ENCODE peak calls at places on chromosomes 3 and 15, in ten cellular contexts. H is cardiac fibroblast; J is astrocyte; F is HT1080; M is fibroblast of lung; R is NCI-H1092; D is CD4-positive, alpha-beta T cell; K is H9; B is AG09319; L is activated T-cell treated with anti-CD3 and anti-CD28 coated beads for 48 hours. E is an unnamed sample.

GRCh38 chr15:69909719-69910444 is 187.8 kb downstream of the TLE3 start:
- DNase-seq in H (peak; percentile 3), J (no peak), F (peak; percentile 24), M (no peak), R (no peak), D (no peak), K (no peak), B (no peak), L (no peak), E (no peak)

GRCh38 chr15:101528108-101528916 is 38.8 kb upstream of the PCSK6 start:
- DNase-seq in H (peak; percentile 2), J (no peak), F (no peak), M (no peak), R (no peak), D (no peak), K (no peak), B (no peak), L (no peak), E (no peak)

GRCh38 chr15:29528276-29528675 is 258.7 kb upstream of the NSMCE3 start:
- DNase-seq in H (no peak), J (no peak), F (no peak), M (no peak), R (no peak), D (no peak), K (no peak), B (no peak), L (no peak), E (no peak)

GRCh38 chr3:20974389-20974788 is 776.6 kb downstream of the ZNF385D start:
- DNase-seq in H (no peak), J (no peak), F (no peak), M (no peak), R (no peak), D (no peak), K (no peak), B (no peak), L (no peak), E (no peak)

GRCh38 chr3:190076601-190077444 is 43.9 kb downstream of the P3H2 start:
- DNase-seq in H (peak; percentile 99), J (peak; percentile 99), F (peak; percentile 97), M (peak; percentile 95), R (no peak), D (no peak), K (no peak), B (peak; percentile 89), L (no peak), E (peak; percentile 72)

GRCh38 chr3:175146258-175146657 is 287.1 kb downstream of the NAALADL2 start:
- DNase-seq in H (peak; percentile 62), J (no peak), F (no peak), M (peak; percentile 69), R (no peak), D (no peak), K (no peak), B (no peak), L (no peak), E (peak; percentile 3)

GRCh38 chr15:48965972-48966371 is 2.3 kb upstream of the SHC4 start:
- DNase-seq in H (peak; percentile 88), J (no peak), F (peak; percentile 75), M (peak; percentile 72), R (no peak), D (no peak), K (no peak), B (no peak), L (peak; percentile 35), E (peak; percentile 79)

GRCh38 chr3:45280227-45280626 is 54.1 kb upstream of the TMEM158 start:
- DNase-seq in H (peak; percentile 2), J (no peak), F (peak; percentile 27), M (no peak), R (no peak), D (no peak), K (no peak), B (no peak), L (no peak), E (no peak)

GRCh38 chr3:80350771-80351170 is 583.0 kb upstream of the ROBO1 start:
- DNase-seq in H (peak; percentile 34), J (peak; percentile 16), F (peak; percentile 6), M (peak; percentile 48), R (no peak), D (no peak), K (no peak), B (no peak), L (no peak), E (no peak)

GRCh38 chr15:72227192-72227586 is 3.8 kb downstream of the PKM start:
- DNase-seq in H (peak; percentile 93), J (peak; percentile 91), F (peak; percentile 85), M (peak; percentile 79), R (no peak), D (no peak), K (no peak), B (no peak), L (peak; percentile 56), E (peak; percentile 26)

GRCh38 chr3:160564949-160565441 is 376 bp downstream of the KPNA4 start:
- DNase-seq in H (peak; percentile 64), J (peak; percentile 39), F (peak; percentile 28), M (peak; percentile 67), R (no peak), D (peak; percentile 45), K (peak; percentile 51), B (peak; percentile 28), L (peak; percentile 54), E (peak; percentile 70)

GRCh38 chr15:70761046-70761445 is 2.3 kb downstream of the UACA start:
- DNase-seq in H (peak; percentile 29), J (no peak), F (peak; percentile 27), M (peak; percentile 28), R (no peak), D (no peak), K (no peak), B (no peak), L (no peak), E (no peak)

GRCh38 chr3:13704174-13704573 is 155.2 kb downstream of the FBLN2 start:
- DNase-seq in H (no peak), J (no peak), F (no peak), M (no peak), R (no peak), D (no peak), K (no peak), B (no peak), L (no peak), E (no peak)

GRCh38 chr15:101487060-101487459 is 2.4 kb downstream of the PCSK6 start:
- DNase-seq in H (no peak), J (no peak), F (no peak), M (no peak), R (no peak), D (no peak), K (no peak), B (no peak), L (no peak), E (no peak)

GRCh38 chr3:48400824-48401433 is 28.9 kb downstream of the FBXW12 start:
- DNase-seq in H (peak; percentile 73), J (peak; percentile 24), F (peak; percentile 55), M (peak; percentile 67), R (peak; percentile 21), D (peak; percentile 50), K (peak; percentile 69), B (peak; percentile 16), L (peak; percentile 33), E (peak; percentile 44)

GRCh38 chr3:104460477-104461406 is 906.0 kb upstream of the ALCAM start:
- DNase-seq in H (peak; percentile 51), J (peak; percentile 62), F (peak; percentile 43), M (peak; percentile 48), R (no peak), D (no peak), K (peak; percentile 39), B (peak; percentile 19), L (no peak), E (peak; percentile 62)

GRCh38 chr3:99523446-99523845 is 114.9 kb upstream of the COL8A1 start:
- DNase-seq in H (no peak), J (no peak), F (no peak), M (no peak), R (no peak), D (no peak), K (no peak), B (no peak), L (no peak), E (no peak)

GRCh38 chr3:156456771-156457224 is 98.1 kb downstream of the SSR3 start:
- DNase-seq in H (no peak), J (peak; percentile 68), F (peak; percentile 79), M (no peak), R (no peak), D (no peak), K (peak; percentile 68), B (no peak), L (no peak), E (no peak)

GRCh38 chr15:78319588-78319987 is 20.2 kb upstream of the SKIC8 start:
- DNase-seq in H (no peak), J (no peak), F (no peak), M (no peak), R (no peak), D (no peak), K (no peak), B (no peak), L (no peak), E (no peak)

GRCh38 chr3:46670891-46671427 is 22.5 kb downstream of the ALS2CL start:
- DNase-seq in H (no peak), J (no peak), F (no peak), M (no peak), R (no peak), D (no peak), K (peak; percentile 21), B (no peak), L (no peak), E (no peak)

GRCh38 chr3:9947025-9947995 is 4.9 kb downstream of the PRRT3 start:
- DNase-seq in H (peak; percentile 74), J (peak; percentile 60), F (peak; percentile 71), M (peak; percentile 70), R (peak; percentile 24), D (no peak), K (peak; percentile 84), B (no peak), L (no peak), E (peak; percentile 87)

GRCh38 chr3:45987368-45988099 is 8.1 kb downstream of the FYCO1 start:
- DNase-seq in H (peak; percentile 81), J (peak; percentile 51), F (peak; percentile 52), M (peak; percentile 74), R (no peak), D (no peak), K (no peak), B (no peak), L (no peak), E (no peak)

GRCh38 chr15:84750583-84751092 is 2.2 kb downstream of the ZNF592 start:
- DNase-seq in H (no peak), J (no peak), F (no peak), M (no peak), R (no peak), D (no peak), K (no peak), B (no peak), L (no peak), E (no peak)

GRCh38 chr3:80334534-80334933 is 566.7 kb upstream of the ROBO1 start:
- DNase-seq in H (no peak), J (no peak), F (no peak), M (no peak), R (no peak), D (no peak), K (no peak), B (no peak), L (no peak), E (no peak)

GRCh38 chr3:45659661-45660566 is 29.3 kb upstream of the SACM1L start:
- DNase-seq in H (peak; percentile 81), J (peak; percentile 72), F (peak; percentile 61), M (peak; percentile 95), R (peak; percentile 30), D (peak; percentile 24), K (peak; percentile 79), B (no peak), L (no peak), E (peak; percentile 51)

GRCh38 chr15:92071030-92071644 is 217.6 kb downstream of the SLCO3A1 start:
- DNase-seq in H (no peak), J (no peak), F (no peak), M (no peak), R (no peak), D (no peak), K (no peak), B (no peak), L (no peak), E (no peak)

GRCh38 chr3:170049146-170050000 is 11.6 kb downstream of the GPR160 start:
- DNase-seq in H (peak; percentile 65), J (peak; percentile 59), F (peak; percentile 89), M (peak; percentile 28), R (no peak), D (no peak), K (no peak), B (no peak), L (no peak), E (no peak)

GRCh38 chr3:3798641-3799113 is 554 bp upstream of the LRRN1 start:
- DNase-seq in H (no peak), J (peak; percentile 26), F (no peak), M (no peak), R (no peak), D (no peak), K (peak; percentile 69), B (no peak), L (no peak), E (no peak)